ENCODE peak calls at places on chromosomes 2 and 18, in five cellular contexts. Y is esophagus muscularis mucosa; X is CD8-positive, alpha-beta T cell; D is HFFc6; P is GM12865. U is an unnamed sample.

GRCh38 chr2:8115966-8116365 is 565.9 kb upstream of the ID2 start:
- DNase-seq in Y (no peak), X (no peak), D (peak), P (no peak), U (no peak)

GRCh38 chr18:60892855-60893254 is 440.4 kb upstream of the CDH20 start:
- DNase-seq in Y (no peak), X (no peak), D (no peak), P (no peak), U (no peak)

GRCh38 chr18:79394438-79395307 is 1.1 kb upstream of the NFATC1 start:
- DNase-seq in Y (no peak), X (peak), D (peak), P (no peak), U (no peak)

GRCh38 chr2:163734911-163735691 is 707 bp downstream of the FIGN start:
- DNase-seq in Y (no peak), X (no peak), D (no peak), P (no peak), U (no peak)

GRCh38 chr2:66082576-66082975 is 352.3 kb upstream of the MEIS1 start:
- DNase-seq in Y (no peak), X (no peak), D (no peak), P (no peak), U (no peak)

GRCh38 chr2:33264766-33265165 is 211.7 kb upstream of the RASGRP3 start:
- DNase-seq in Y (no peak), X (no peak), D (no peak), P (no peak), U (no peak)

GRCh38 chr18:36386150-36386920 is 88.8 kb downstream of the FHOD3 start:
- DNase-seq in Y (no peak), X (no peak), D (no peak), P (no peak), U (no peak)

GRCh38 chr2:111116843-111117665 is 3.7 kb upstream of the BCL2L11 start:
- DNase-seq in Y (peak), X (peak), D (peak), P (peak), U (peak)

GRCh38 chr2:37344453-37345361 is at the start of gene QPCT:
- DNase-seq in Y (no peak), X (peak), D (peak), P (peak), U (no peak)

GRCh38 chr2:186848873-186849578 is at the start of gene ZSWIM2:
- DNase-seq in Y (no peak), X (no peak), D (peak), P (peak), U (peak)

GRCh38 chr18:71304856-71305255 is 1016.0 kb downstream of the SOCS6 start:
- DNase-seq in Y (no peak), X (no peak), D (no peak), P (no peak), U (no peak)

GRCh38 chr2:227260041-227260440 is 65.0 kb upstream of the MFF start:
- DNase-seq in Y (no peak), X (no peak), D (no peak), P (no peak), U (no peak)

GRCh38 chr2:9187620-9188214 is 18.9 kb upstream of the ASAP2 start:
- DNase-seq in Y (no peak), X (no peak), D (no peak), P (peak), U (no peak)

GRCh38 chr2:215391531-215391930 is 44.3 kb downstream of the FN1 start:
- DNase-seq in Y (no peak), X (no peak), D (no peak), P (no peak), U (no peak)

GRCh38 chr2:110674620-110675555 is 3.0 kb downstream of the BUB1 start:
- DNase-seq in Y (no peak), X (peak), D (peak), P (peak), U (no peak)

GRCh38 chr2:112683550-112684414 is 37.0 kb upstream of the NT5DC4 start:
- DNase-seq in Y (no peak), X (no peak), D (no peak), P (no peak), U (no peak)

GRCh38 chr2:203126971-203127370 is 111.8 kb upstream of the CYP20A1 start:
- DNase-seq in Y (no peak), X (no peak), D (no peak), P (no peak), U (no peak)

GRCh38 chr18:2952605-2953004 is 60.3 kb downstream of the LPIN2 start:
- DNase-seq in Y (no peak), X (no peak), D (no peak), P (no peak), U (no peak)

DNA sequence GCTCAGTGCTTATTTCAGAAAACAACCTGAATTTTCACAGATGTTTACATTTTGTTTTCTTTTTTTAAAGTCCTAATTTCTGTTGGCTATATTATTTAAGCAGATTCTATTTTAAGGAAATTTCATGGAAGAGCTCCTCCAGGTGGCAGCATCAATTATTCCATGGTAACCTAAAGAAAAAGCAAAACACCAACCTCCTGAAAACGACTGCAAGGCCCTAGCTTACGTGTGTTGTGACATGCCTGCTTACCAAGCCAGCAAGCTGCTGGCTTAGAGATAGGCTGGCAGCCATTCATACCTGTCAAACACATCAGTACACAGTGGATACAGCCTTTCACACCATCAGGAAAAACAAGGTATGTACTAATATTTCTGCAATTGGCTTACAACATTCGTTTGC is 64.9 kb downstream of the LPIN2 start:
- DNase-seq in Y (no peak), X (no peak), D (peak), P (no peak), U (no peak)
- TF ChIP-seq CTCF in Y (peak), X (no peak), D (peak), P (no peak), U (peak)

DNA sequence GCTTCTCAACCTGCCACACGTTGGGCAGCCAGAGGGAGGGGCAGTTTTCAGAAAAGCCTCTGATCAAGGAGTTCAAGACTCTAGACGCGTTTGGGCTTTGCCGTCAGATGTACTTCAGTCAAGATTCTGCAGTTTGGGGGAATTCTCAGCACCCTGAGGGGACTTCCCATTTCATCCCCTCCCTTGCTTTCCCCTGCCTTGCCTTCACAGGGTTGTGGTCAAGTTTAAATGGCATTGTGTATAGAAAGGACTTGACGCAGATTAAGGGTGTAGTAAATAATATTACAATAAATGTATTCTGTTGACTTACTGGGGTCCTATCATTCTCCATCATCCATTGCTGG is 198.3 kb upstream of the NABP1 start:
- DNase-seq in Y (no peak), X (no peak), D (no peak), P (peak), U (no peak)
- TF ChIP-seq CTCF in Y (no peak), X (no peak), D (no peak), P (no peak), U (peak)

GRCh38 chr2:199740111-199740428 is 110.9 kb downstream of the FTCDNL1 start:
- DNase-seq in Y (no peak), X (no peak), D (no peak), P (no peak), U (no peak)
- TF ChIP-seq CTCF in Y (no peak), X (peak), D (peak), P (no peak), U (peak)

GRCh38 chr2:138814123-138814883 is 34.1 kb upstream of the NXPH2 start:
- DNase-seq in Y (no peak), X (no peak), D (no peak), P (peak), U (no peak)
- TF ChIP-seq CTCF in Y (no peak), X (no peak), D (no peak), P (peak), U (no peak)

GRCh38 chr2:18611184-18611583 is 21.8 kb upstream of the NT5C1B start:
- DNase-seq in Y (no peak), X (no peak), D (no peak), P (no peak), U (no peak)
- TF ChIP-seq CTCF in Y (no peak), X (no peak), D (no peak), P (no peak), U (no peak)

GRCh38 chr18:13524054-13524453 is 202.3 kb downstream of the FAM210A start:
- DNase-seq in Y (no peak), X (no peak), D (no peak), P (no peak), U (no peak)

GRCh38 chr18:13527256-13527655 is 199.1 kb downstream of the FAM210A start:
- DNase-seq in Y (no peak), X (no peak), D (no peak), P (no peak), U (no peak)

GRCh38 chr18:13526519-13526918 is 199.8 kb downstream of the FAM210A start:
- DNase-seq in Y (no peak), X (no peak), D (no peak), P (no peak), U (no peak)

GRCh38 chr18:13524824-13525223 is 201.5 kb downstream of the FAM210A start:
- DNase-seq in Y (no peak), X (no peak), D (no peak), P (no peak), U (no peak)

GRCh38 chr18:13525381-13526029 is 200.9 kb downstream of the FAM210A start:
- DNase-seq in Y (no peak), X (no peak), D (no peak), P (no peak), U (no peak)
- TF ChIP-seq CTCF in Y (no peak), X (no peak), D (no peak), P (no peak), U (no peak)